ENCODE peak calls at places on chromosomes 7 and 10, in six cellular contexts. O, T, E, S, I and L are unnamed samples.
A peak's percentile ranks its signal among the peaks of the same experiment; 100 is the strongest.

GRCh38 chr10:96395931-96396877 is 37.4 kb upstream of the OPALIN start:
- DNase-seq in T (peak; percentile 9), S (peak; percentile 26), O (peak; percentile 11), E (peak; percentile 70), I (peak; percentile 70), L (peak; percentile 8)

GRCh38 chr10:132879408-132880147 is 62.8 kb downstream of the CFAP46 start:
- DNase-seq in E (no peak), S (no peak), T (no peak), I (no peak), O (no peak), L (no peak)

GRCh38 chr7:46610746-46611145 is 689.7 kb upstream of the IGFBP3 start:
- DNase-seq in I (peak; percentile 31), S (no peak), O (no peak), T (no peak), E (no peak), L (no peak)

GRCh38 chr7:16062269-16062668 is 359.1 kb downstream of the CRPPA start:
- DNase-seq in E (no peak), T (no peak), I (peak; percentile 17), O (no peak), S (no peak), L (no peak)

GRCh38 chr7:48246073-48246472 is 74.8 kb downstream of the ABCA13 start:
- DNase-seq in T (no peak), O (no peak), E (no peak), S (no peak), I (no peak), L (no peak)

GRCh38 chr7:104264281-104264680 is 56.5 kb upstream of the ORC5 start:
- DNase-seq in E (no peak), I (peak; percentile 22), T (no peak), O (no peak), S (no peak), L (no peak)

GRCh38 chr10:47027108-47027811 is 116.0 kb downstream of the PTPN20 start:
- DNase-seq in E (no peak), T (no peak), S (no peak), O (no peak), I (no peak), L (no peak)

GRCh38 chr7:127123220-127123619 is 129.5 kb downstream of the GRM8 start:
- DNase-seq in T (no peak), S (no peak), I (no peak), O (no peak), E (peak; percentile 72), L (no peak)

GRCh38 chr10:91034494-91035157 is 113.7 kb upstream of the ANKRD1 start:
- DNase-seq in S (no peak), E (no peak), O (peak; percentile 14), T (no peak), I (peak; percentile 38), L (peak; percentile 41)

GRCh38 chr7:130288829-130289228 is 4.1 kb upstream of the CPA4 start:
- DNase-seq in T (no peak), S (no peak), I (peak; percentile 16), O (no peak), E (no peak), L (no peak)

GRCh38 chr7:18320971-18321567 is 174.5 kb upstream of the HDAC9 start:
- DNase-seq in S (no peak), T (peak; percentile 19), I (peak; percentile 42), O (no peak), E (peak; percentile 71), L (peak; percentile 48)

GRCh38 chr7:7799138-7799537 is 80.7 kb upstream of the RPA3 start:
- DNase-seq in O (no peak), E (peak; percentile 78), T (peak; percentile 19), I (no peak), S (no peak), L (peak; percentile 69)

GRCh38 chr7:155889636-155890508 is 77.6 kb upstream of the SHH start:
- DNase-seq in T (no peak), E (no peak), S (no peak), I (no peak), O (no peak), L (no peak)

GRCh38 chr10:69042838-69043237 is 45.1 kb upstream of the SRGN start:
- DNase-seq in O (no peak), T (no peak), S (no peak), I (no peak), E (no peak), L (no peak)

GRCh38 chr7:33243319-33243881 is 114.0 kb downstream of the BBS9 start:
- DNase-seq in T (peak; percentile 43), I (peak; percentile 61), O (no peak), S (no peak), E (peak; percentile 75), L (peak; percentile 50)

GRCh38 chr10:34816067-34817002 is 1.2 kb upstream of the PARD3 start:
- DNase-seq in I (peak; percentile 52), O (no peak), S (no peak), E (peak; percentile 51), T (no peak), L (no peak)

GRCh38 chr10:48885376-48885775 is 54.3 kb downstream of the LRRC18 start:
- DNase-seq in E (peak; percentile 46), I (peak; percentile 31), T (peak; percentile 5), S (no peak), O (no peak), L (no peak)

GRCh38 chr10:63522129-63522687 is 1.0 kb downstream of the REEP3 start:
- DNase-seq in S (no peak), O (no peak), T (peak; percentile 36), I (peak; percentile 41), E (peak; percentile 89), L (no peak)

GRCh38 chr7:51950811-51951210 is 634.2 kb upstream of the COBL start:
- DNase-seq in I (peak; percentile 86), T (peak; percentile 11), E (no peak), S (no peak), O (no peak), L (no peak)

GRCh38 chr10:3760083-3760482 is 24.9 kb downstream of the KLF6 start:
- DNase-seq in O (no peak), S (no peak), T (no peak), I (no peak), E (no peak), L (no peak)

GRCh38 chr7:107559864-107560263 is 3.9 kb downstream of the COG5 start:
- DNase-seq in E (no peak), S (no peak), O (no peak), I (peak; percentile 64), T (no peak), L (no peak)

GRCh38 chr7:112945046-112945445 is 141.6 kb downstream of the GPR85 start:
- DNase-seq in O (no peak), I (no peak), T (no peak), S (no peak), E (no peak), L (no peak)

GRCh38 chr7:101507791-101508252 is 121.3 kb downstream of the MYL10 start:
- DNase-seq in I (peak; percentile 72), O (no peak), E (peak; percentile 91), S (peak; percentile 63), T (peak; percentile 58), L (peak; percentile 77)

GRCh38 chr10:69334258-69335062 is 56.2 kb downstream of the HK1 start:
- DNase-seq in E (no peak), T (no peak), O (no peak), I (peak; percentile 39), S (no peak), L (no peak)

GRCh38 chr10:31033166-31033565 is 1.5 kb upstream of the ZNF438 start:
- DNase-seq in T (no peak), O (no peak), S (no peak), I (no peak), E (no peak), L (no peak)

GRCh38 chr7:80088705-80089104 is 45.9 kb upstream of the GNAI1 start:
- DNase-seq in E (no peak), I (no peak), O (no peak), S (no peak), T (no peak), L (no peak)

GRCh38 chr7:157603716-157604115 is 266.9 kb downstream of the DNAJB6 start:
- DNase-seq in T (no peak), S (no peak), O (no peak), E (no peak), I (no peak), L (no peak)

GRCh38 chr10:32379314-32379949 is 32.5 kb upstream of the EPC1 start:
- DNase-seq in T (peak; percentile 76), O (no peak), S (no peak), E (peak; percentile 83), I (peak; percentile 74), L (peak; percentile 49)

GRCh38 chr7:117076426-117076943 is 123.2 kb downstream of the ST7 start:
- DNase-seq in I (no peak), O (no peak), T (no peak), E (no peak), S (no peak), L (no peak)